ENCODE peak calls at places on chromosomes 12 and 14, in eight cellular contexts. L, Z, B, F, G, U, H and D are unnamed samples.

GRCh38 chr14:85487215-85487614 is 42.7 kb upstream of the FLRT2 start:
- DNase-seq in Z (no peak), G (peak; percentile 75), H (no peak), F (no peak), L (no peak), B (no peak), U (no peak), D (no peak)

GRCh38 chr12:8577879-8578278 is 34.8 kb downstream of the AICDA start:
- DNase-seq in H (no peak), Z (no peak), F (no peak), G (no peak), U (no peak), B (no peak), L (no peak), D (no peak)

GRCh38 chr14:32075636-32076277 is 1.3 kb upstream of the ARHGAP5 start:
- DNase-seq in B (no peak), H (peak; percentile 29), Z (no peak), G (peak; percentile 89), L (peak; percentile 32), U (peak; percentile 84), F (no peak), D (peak; percentile 59)

GRCh38 chr14:68020999-68021663 is 201.6 kb downstream of the RAD51B start:
- DNase-seq in L (no peak), G (no peak), Z (no peak), F (no peak), U (no peak), H (no peak), B (no peak), D (no peak)

GRCh38 chr12:11785722-11786121 is 136.2 kb downstream of the ETV6 start:
- DNase-seq in U (no peak), Z (no peak), H (no peak), L (no peak), B (no peak), F (no peak), G (no peak), D (no peak)

GRCh38 chr12:76804435-76804976 is 40.6 kb downstream of the ZDHHC17 start:
- DNase-seq in F (peak; percentile 78), B (no peak), Z (no peak), G (no peak), U (no peak), H (no peak), L (no peak), D (peak; percentile 72)

GRCh38 chr12:47021298-47021697 is 58.1 kb upstream of the PCED1B start:
- DNase-seq in F (peak; percentile 50), Z (no peak), G (peak; percentile 36), B (no peak), U (no peak), L (peak; percentile 88), H (peak; percentile 77), D (no peak)

GRCh38 chr12:65810036-65810435 is 14.2 kb upstream of the HMGA2 start:
- DNase-seq in U (no peak), H (no peak), F (no peak), B (no peak), G (peak; percentile 69), Z (no peak), L (no peak), D (no peak)

GRCh38 chr12:84842406-84843013 is 70.1 kb downstream of the SLC6A15 start:
- DNase-seq in Z (no peak), B (no peak), H (peak; percentile 40), U (no peak), L (peak; percentile 51), G (no peak), F (peak; percentile 2), D (no peak)

DNA sequence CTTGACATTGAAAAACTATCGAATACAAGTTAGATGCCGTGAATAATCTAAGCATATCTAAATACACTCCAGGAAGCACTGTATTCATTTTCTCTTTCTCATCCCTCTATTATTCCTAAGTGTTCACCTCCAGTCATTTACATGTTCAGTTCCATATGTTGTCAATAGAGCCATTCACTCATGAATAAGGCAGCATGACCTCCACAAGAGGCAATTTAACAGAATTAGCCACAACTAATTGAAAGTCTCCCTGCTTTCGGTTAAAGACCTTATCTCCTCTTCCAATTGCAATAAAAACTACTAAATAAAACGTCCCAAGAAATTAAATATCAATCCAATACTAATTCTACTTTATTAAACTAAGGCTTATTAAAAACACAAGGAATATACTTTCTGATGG is 1.8 kb downstream of the LRIG3 start:
- DNase-seq in L (no peak), B (no peak), G (no peak), F (peak; percentile 42), Z (no peak), U (no peak), H (no peak), D (no peak)
- H3K27ac ChIP-seq in L (no peak overlapping the region), B (no peak overlapping the region), G (peak overlapping the region; percentile 84), F (peak overlapping the region; percentile 32), Z (no peak overlapping the region), U (peak overlapping the region; percentile 8), H (no peak overlapping the region), D (peak overlapping the region; percentile 97)

GRCh38 chr12:54002915-54003339 is 3.0 kb downstream of the HOXC9 start:
- DNase-seq in G (no peak), H (no peak), L (no peak), Z (no peak), F (no peak), B (no peak), U (peak; percentile 77), D (no peak)

GRCh38 chr12:54003625-54004024 is 3.7 kb downstream of the HOXC9 start:
- DNase-seq in H (no peak), Z (no peak), F (no peak), U (peak; percentile 66), G (no peak), B (no peak), L (no peak), D (no peak)

GRCh38 chr12:54004841-54005530 is 3.8 kb upstream of the HOXC8 start:
- DNase-seq in L (no peak), Z (no peak), G (no peak), B (no peak), H (no peak), U (peak; percentile 92), F (no peak), D (no peak)

GRCh38 chr12:54005531-54005852 is 3.3 kb upstream of the HOXC8 start:
- DNase-seq in F (no peak), B (no peak), H (no peak), L (no peak), U (peak; percentile 84), Z (no peak), G (no peak), D (no peak)

DNA sequence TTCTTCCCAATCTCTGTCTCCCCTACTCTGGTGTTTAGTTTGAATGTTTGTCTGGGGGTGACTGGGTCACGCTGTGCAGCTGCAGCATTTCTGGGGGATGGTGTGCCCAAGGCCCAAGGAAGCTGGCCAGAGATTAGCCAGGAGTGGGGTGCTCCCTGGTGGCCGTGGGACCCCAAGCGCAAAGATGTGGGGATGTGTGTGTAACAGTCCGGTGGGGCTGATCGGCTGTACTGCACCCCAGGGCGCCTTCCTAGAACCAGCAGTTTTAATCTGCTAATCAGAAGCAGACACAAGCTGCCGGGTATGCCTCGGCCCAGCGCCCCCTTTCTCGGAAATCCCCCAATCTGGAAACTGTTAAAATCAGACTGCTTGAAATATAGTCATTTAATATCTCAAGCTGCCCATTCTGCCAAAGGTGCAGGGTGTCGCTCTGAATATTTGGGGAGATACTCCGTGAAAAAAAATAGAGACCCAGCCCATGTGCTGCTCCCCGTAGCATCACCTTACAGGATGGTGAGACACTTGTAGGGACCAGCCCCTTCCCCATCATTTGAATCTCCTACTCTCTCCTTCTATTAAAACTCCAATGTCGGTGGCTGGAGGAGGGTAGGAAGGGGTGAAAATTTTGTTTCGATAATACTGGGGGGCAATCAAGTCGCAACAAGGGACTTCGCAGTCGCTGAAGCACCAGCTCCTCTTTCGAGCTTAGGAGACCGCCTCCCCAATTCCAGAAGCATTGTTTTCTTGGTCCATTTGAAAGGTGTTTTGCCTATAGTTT is 4.3 kb downstream of the HOXC9 start:
- DNase-seq in H (no peak), U (peak; percentile 62), L (no peak), Z (no peak), F (no peak), G (peak; percentile 83), B (no peak), D (no peak)
- H3K27ac ChIP-seq in H (no peak overlapping the region), U (peak overlapping the region; percentile 71), L (no peak overlapping the region), Z (no peak overlapping the region), F (no peak overlapping the region), G (no peak overlapping the region), B (no peak overlapping the region), D (no peak overlapping the region)

GRCh38 chr12:71085575-71085974 is 72.2 kb downstream of the TSPAN8 start:
- DNase-seq in Z (no peak), H (no peak), L (no peak), B (no peak), G (no peak), U (no peak), F (no peak), D (no peak)
- H3K27ac ChIP-seq in Z (no peak overlapping the region), H (no peak overlapping the region), L (no peak overlapping the region), B (no peak overlapping the region), G (no peak overlapping the region), U (no peak overlapping the region), F (no peak overlapping the region), D (no peak overlapping the region)

GRCh38 chr14:75469164-75469563 is 41.3 kb downstream of the JDP2 start:
- DNase-seq in Z (no peak), G (peak; percentile 31), F (no peak), B (no peak), L (no peak), H (no peak), U (peak; percentile 57), D (no peak)

GRCh38 chr14:75471059-75471458 is 43.2 kb downstream of the JDP2 start:
- DNase-seq in B (no peak), L (no peak), H (no peak), F (no peak), U (no peak), Z (no peak), G (no peak), D (no peak)

GRCh38 chr14:75467763-75468162 is 39.9 kb downstream of the JDP2 start:
- DNase-seq in F (no peak), G (peak; percentile 34), L (no peak), Z (no peak), H (no peak), B (no peak), U (peak; percentile 47), D (no peak)

GRCh38 chr14:75469606-75470237 is 41.9 kb downstream of the JDP2 start:
- DNase-seq in U (peak; percentile 81), G (peak; percentile 6), H (no peak), F (no peak), Z (peak; percentile 82), L (no peak), B (no peak), D (peak; percentile 84)

DNA sequence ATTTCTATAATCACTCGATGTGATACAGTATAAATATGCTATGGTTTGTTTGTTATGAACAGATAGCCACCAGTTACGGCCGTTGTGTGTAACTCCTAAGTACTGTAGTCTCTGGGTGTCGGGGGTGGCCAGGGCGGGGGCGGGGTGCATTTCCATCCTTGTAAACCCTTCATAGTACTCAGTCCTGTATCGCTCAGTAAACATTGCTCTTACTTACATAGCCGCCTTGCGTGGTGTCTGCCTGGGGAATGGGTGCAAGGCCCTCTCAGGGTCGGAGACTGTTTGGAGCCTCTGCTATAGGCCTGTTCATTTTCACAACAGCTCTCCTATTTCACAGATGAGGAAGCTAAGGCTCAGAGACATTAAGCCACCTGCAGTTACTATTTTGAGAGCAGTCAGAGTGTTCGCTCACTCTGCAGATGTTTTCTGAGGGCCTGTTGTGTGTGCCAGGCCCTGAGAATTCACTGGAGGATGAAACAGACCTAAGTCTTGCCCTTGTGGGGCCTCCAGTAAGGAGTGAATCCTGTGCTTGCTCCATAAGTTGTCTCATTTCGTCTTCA is 42.5 kb downstream of the JDP2 start:
- DNase-seq in G (no peak), Z (no peak), H (no peak), L (no peak), F (no peak), B (no peak), U (no peak), D (peak; percentile 67)
- H3K27ac ChIP-seq in G (no peak overlapping the region), Z (no peak overlapping the region), H (no peak overlapping the region), L (no peak overlapping the region), F (no peak overlapping the region), B (no peak overlapping the region), U (no peak overlapping the region), D (peak overlapping the region; percentile 63)

GRCh38 chr12:27542628-27543027 is 18.6 kb downstream of the PPFIBP1 start:
- DNase-seq in H (peak; percentile 46), B (no peak), Z (no peak), G (no peak), U (no peak), L (peak; percentile 46), F (no peak), D (no peak)
- H3K27ac ChIP-seq in H (no peak overlapping the region), B (no peak overlapping the region), Z (peak overlapping the region; percentile 71), G (peak overlapping the region; percentile 81), U (no peak overlapping the region), L (peak overlapping the region; percentile 18), F (no peak overlapping the region), D (no peak overlapping the region)